ENCODE peak calls at places on chromosomes 16 and 17, in five cellular contexts. N is immature natural killer cell, Q is NCI-H1436 treated with DMSO at 0.1 percent for 48 hours, D is tibial nerve, I is GM18507. M is an unnamed sample.

GRCh38 chr16:80738521-80738920 is 65.9 kb downstream of the CDYL2 start:
- DNase-seq in D (no peak), Q (no peak), I (no peak), N (no peak), M (no peak)

GRCh38 chr17:50618941-50619340 is 15.7 kb upstream of the ABCC3 start:
- DNase-seq in Q (no peak), I (no peak), D (no peak), N (no peak), M (no peak)

GRCh38 chr17:66830451-66830850 is 4.5 kb upstream of the CACNG5 start:
- DNase-seq in N (no peak), D (no peak), Q (no peak), I (no peak), M (no peak)

GRCh38 chr17:52686140-52686539 is 527.6 kb upstream of the CA10 start:
- DNase-seq in Q (no peak), N (no peak), D (no peak), I (no peak), M (no peak)

GRCh38 chr17:57186231-57187019 is 69.9 kb upstream of the MSI2 start:
- DNase-seq in I (no peak), D (no peak), Q (no peak), N (no peak), M (no peak)

GRCh38 chr17:32489320-32490100 is 2.7 kb downstream of the CDK5R1 start:
- DNase-seq in D (no peak), Q (no peak), N (no peak), I (no peak), M (no peak)

GRCh38 chr16:50467943-50468748 is 80.0 kb upstream of the NKD1 start:
- DNase-seq in N (no peak), D (no peak), I (no peak), Q (no peak), M (no peak)

GRCh38 chr17:1091885-1092284 is 87.9 kb downstream of the ABR start:
- DNase-seq in N (no peak), D (no peak), Q (no peak), I (no peak), M (no peak)

GRCh38 chr17:37543527-37544122 is 53.9 kb downstream of the DUSP14 start:
- DNase-seq in N (no peak), I (no peak), Q (no peak), D (no peak), M (no peak)

GRCh38 chr16:57039148-57039812 is 49.9 kb downstream of the NLRC5 start:
- DNase-seq in I (no peak), N (peak; percentile 51), Q (no peak), D (no peak), M (no peak)

GRCh38 chr17:78664476-78665384 is 87.5 kb upstream of the DNAH17 start:
- DNase-seq in D (no peak), Q (no peak), I (no peak), N (no peak), M (peak; percentile 0)

GRCh38 chr17:41500131-41500911 is 5.1 kb downstream of the KRT13 start:
- DNase-seq in D (no peak), I (no peak), Q (no peak), N (no peak), M (no peak)

GRCh38 chr17:28623696-28624095 is 9.7 kb upstream of the RSKR start:
- DNase-seq in I (no peak), Q (no peak), D (no peak), N (no peak), M (no peak)

GRCh38 chr17:915416-916201 is 64.0 kb downstream of the NXN start:
- DNase-seq in N (no peak), I (no peak), D (no peak), Q (peak; percentile 69), M (no peak)

GRCh38 chr17:59002848-59003247 is 103.8 kb downstream of the TRIM37 start:
- DNase-seq in D (no peak), N (no peak), Q (no peak), I (no peak), M (no peak)

GRCh38 chr17:31492880-31493655 is 101.6 kb downstream of the RAB11FIP4 start:
- DNase-seq in I (no peak), Q (no peak), N (no peak), D (no peak), M (no peak)

GRCh38 chr16:48300391-48300856 is 53.1 kb upstream of the ABCC11 start:
- DNase-seq in Q (no peak), D (no peak), I (no peak), N (no peak), M (no peak)

GRCh38 chr17:8292639-8293395 is 2.4 kb downstream of the SLC25A35 start:
- DNase-seq in Q (no peak), I (no peak), N (no peak), D (no peak), M (no peak)

GRCh38 chr17:40542562-40543411 is 22.5 kb downstream of the CCR7 start:
- DNase-seq in I (no peak), N (no peak), Q (no peak), D (peak; percentile 80), M (no peak)

GRCh38 chr17:18382441-18383078 is 5.0 kb downstream of the EVPLL start:
- DNase-seq in Q (no peak), D (no peak), I (no peak), N (no peak), M (no peak)

GRCh38 chr17:31373150-31374082 is 18.1 kb upstream of the RAB11FIP4 start:
- DNase-seq in Q (peak; percentile 12), D (no peak), N (peak; percentile 30), I (no peak), M (no peak)

GRCh38 chr17:29241015-29241963 is 5.4 kb upstream of the CRYBA1 start:
- DNase-seq in N (no peak), Q (no peak), D (no peak), I (no peak), M (no peak)

GRCh38 chr16:28513484-28514181 is 7.0 kb upstream of the IL27 start:
- DNase-seq in N (no peak), I (no peak), D (no peak), Q (no peak), M (no peak)

M was measured in NCI-H1417 treated with DMSO at 0.1 percent for 48 hours.